ENCODE peak calls at places on chromosomes 12 and 14, in eight cellular contexts. N, R, P, G, W, H, J and F are unnamed samples.
A peak's percentile ranks its signal among the peaks of the same experiment; 100 is the strongest.

GRCh38 chr12:113101751-113102150 is 33.8 kb downstream of the RASAL1 start:
- DNase-seq in N (no peak), R (no peak), P (no peak), G (no peak), W (no peak), H (no peak), J (no peak), F (peak; percentile 44)

GRCh38 chr14:38143170-38143569 is 64.5 kb upstream of the SSTR1 start:
- DNase-seq in N (no peak), R (no peak), P (no peak), G (no peak), W (peak; percentile 3), H (no peak), J (no peak), F (no peak)

GRCh38 chr14:104130974-104131651 is 7.3 kb upstream of the KIF26A start:
- DNase-seq in N (peak; percentile 22), R (peak; percentile 48), P (peak; percentile 40), G (no peak), W (peak; percentile 33), H (no peak), J (peak; percentile 61), F (peak; percentile 29)

GRCh38 chr12:125193798-125194562 is 128.7 kb downstream of the AACS start:
- DNase-seq in N (no peak), R (no peak), P (no peak), G (no peak), W (peak; percentile 16), H (no peak), J (no peak), F (peak; percentile 67)

GRCh38 chr14:91144425-91145145 is 30.7 kb downstream of the DGLUCY start:
- DNase-seq in N (no peak), R (no peak), P (no peak), G (no peak), W (peak; percentile 62), H (no peak), J (no peak), F (no peak)

GRCh38 chr12:6073426-6073825 is 51.0 kb downstream of the VWF start:
- DNase-seq in N (no peak), R (no peak), P (no peak), G (no peak), W (no peak), H (no peak), J (no peak), F (no peak)

GRCh38 chr12:56358836-56359532 is 923 bp downstream of the STAT2 start:
- DNase-seq in N (no peak), R (no peak), P (peak; percentile 73), G (no peak), W (peak; percentile 82), H (no peak), J (peak; percentile 59), F (peak; percentile 45)

GRCh38 chr14:61894452-61895077 is 132.3 kb downstream of the SNAPC1 start:
- DNase-seq in N (peak; percentile 72), R (no peak), P (peak; percentile 78), G (peak; percentile 52), W (peak; percentile 72), H (no peak), J (peak; percentile 81), F (peak; percentile 72)

GRCh38 chr14:36617824-36618223 is 35.4 kb upstream of the NKX2-8 start:
- DNase-seq in N (no peak), R (no peak), P (no peak), G (no peak), W (no peak), H (no peak), J (no peak), F (no peak)

GRCh38 chr12:124549629-124550028 is 17.8 kb downstream of the NCOR2 start:
- DNase-seq in N (no peak), R (no peak), P (no peak), G (no peak), W (no peak), H (no peak), J (no peak), F (no peak)

GRCh38 chr12:44774815-44775411 is 101.2 kb downstream of the NELL2 start:
- DNase-seq in N (no peak), R (no peak), P (peak; percentile 55), G (peak; percentile 41), W (peak; percentile 7), H (peak; percentile 5), J (peak; percentile 52), F (no peak)

GRCh38 chr14:77799863-77800730 is at the start of gene ADCK1:
- DNase-seq in N (peak; percentile 87), R (peak; percentile 93), P (peak; percentile 91), G (peak; percentile 83), W (peak; percentile 81), H (peak; percentile 80), J (peak; percentile 72), F (peak; percentile 95)

GRCh38 chr14:61608245-61609142 is 86.8 kb upstream of the HIF1A start:
- DNase-seq in N (peak; percentile 88), R (no peak), P (no peak), G (no peak), W (peak; percentile 73), H (no peak), J (no peak), F (no peak)

GRCh38 chr12:52205584-52206308 is 13.9 kb upstream of the KRT80 start:
- DNase-seq in N (no peak), R (no peak), P (no peak), G (no peak), W (no peak), H (no peak), J (no peak), F (no peak)

GRCh38 chr14:71242237-71242748 is 335.0 kb downstream of the PCNX1 start:
- DNase-seq in N (no peak), R (no peak), P (no peak), G (no peak), W (peak; percentile 60), H (no peak), J (no peak), F (peak; percentile 54)

GRCh38 chr12:117141097-117141898 is 42.1 kb upstream of the TESC start:
- DNase-seq in N (peak; percentile 84), R (no peak), P (no peak), G (no peak), W (no peak), H (no peak), J (no peak), F (no peak)

GRCh38 chr14:21171128-21171527 is 15.3 kb upstream of the OR5AU1 start:
- DNase-seq in N (no peak), R (no peak), P (no peak), G (no peak), W (no peak), H (no peak), J (peak; percentile 8), F (no peak)

GRCh38 chr14:77541905-77542304 is 43.3 kb upstream of the ISM2 start:
- DNase-seq in N (no peak), R (no peak), P (no peak), G (no peak), W (no peak), H (no peak), J (no peak), F (no peak)

GRCh38 chr12:76143343-76144252 is 59.1 kb upstream of the NAP1L1 start:
- DNase-seq in N (no peak), R (no peak), P (peak; percentile 87), G (no peak), W (peak; percentile 11), H (peak; percentile 25), J (no peak), F (no peak)

GRCh38 chr12:68776976-68777610 is 30.9 kb upstream of the MDM2 start:
- DNase-seq in N (no peak), R (no peak), P (no peak), G (no peak), W (no peak), H (no peak), J (no peak), F (no peak)

GRCh38 chr12:16347391-16348298 is at the start of gene MGST1:
- DNase-seq in N (no peak), R (peak; percentile 83), P (peak; percentile 24), G (no peak), W (peak; percentile 82), H (peak; percentile 19), J (peak; percentile 85), F (peak; percentile 39)

GRCh38 chr14:74425525-74426201 is 347 bp downstream of the SYNDIG1L start:
- DNase-seq in N (no peak), R (no peak), P (peak; percentile 21), G (peak; percentile 56), W (peak; percentile 14), H (peak; percentile 75), J (peak; percentile 9), F (no peak)

GRCh38 chr14:96080571-96080970 is 41.4 kb downstream of the C14orf132 start:
- DNase-seq in N (no peak), R (no peak), P (no peak), G (no peak), W (no peak), H (no peak), J (no peak), F (no peak)

GRCh38 chr14:63192085-63192484 is 12.2 kb upstream of the RHOJ start:
- DNase-seq in N (no peak), R (no peak), P (no peak), G (no peak), W (peak; percentile 68), H (no peak), J (no peak), F (no peak)

GRCh38 chr12:108815369-108815768 is 42.0 kb downstream of the SSH1 start:
- DNase-seq in N (no peak), R (no peak), P (no peak), G (no peak), W (no peak), H (no peak), J (no peak), F (no peak)

GRCh38 chr14:44657688-44658388 is 150.8 kb upstream of the FSCB start:
- DNase-seq in N (no peak), R (no peak), P (no peak), G (no peak), W (peak; percentile 66), H (no peak), J (peak; percentile 45), F (no peak)

GRCh38 chr12:6370994-6371754 is 4.2 kb downstream of the SCNN1A start:
- DNase-seq in N (peak; percentile 63), R (peak; percentile 80), P (no peak), G (no peak), W (peak; percentile 46), H (no peak), J (peak; percentile 96), F (no peak)

GRCh38 chr12:123270380-123271181 is 1.1 kb downstream of the CDK2AP1 start:
- DNase-seq in N (no peak), R (peak; percentile 67), P (no peak), G (no peak), W (peak; percentile 53), H (no peak), J (peak; percentile 24), F (no peak)

GRCh38 chr14:101209594-101209993 is 306.1 kb upstream of the RTL1 start:
- DNase-seq in N (no peak), R (no peak), P (no peak), G (no peak), W (no peak), H (no peak), J (no peak), F (no peak)

GRCh38 chr14:103529383-103530365 is 678 bp downstream of the TRMT61A start:
- DNase-seq in N (no peak), R (no peak), P (no peak), G (no peak), W (no peak), H (no peak), J (no peak), F (no peak)

GRCh38 chr14:73748858-73749357 is 34.7 kb upstream of the PNMA1 start:
- DNase-seq in N (no peak), R (no peak), P (no peak), G (no peak), W (no peak), H (no peak), J (no peak), F (no peak)